ENCODE peak calls at places on chromosomes 16 and 17, in four cellular contexts. Q is frontal cortex, J is AG09309, P is AG08395. N is an unnamed sample.

GRCh38 chr17:9002610-9003354 is 18.5 kb upstream of the NTN1 start:
- DNase-seq in Q (peak; percentile 63), J (no peak), P (no peak), N (no peak)

GRCh38 chr17:4600563-4600962 is 16.2 kb downstream of the SMTNL2 start:
- DNase-seq in Q (no peak), J (no peak), P (no peak), N (no peak)

GRCh38 chr16:66984902-66985311 is 3.5 kb upstream of the CES4A start:
- DNase-seq in Q (no peak), J (no peak), P (no peak), N (no peak)

GRCh38 chr16:84104231-84104630 is 12.5 kb downstream of the MBTPS1 start:
- DNase-seq in Q (no peak), J (no peak), P (no peak), N (no peak)

GRCh38 chr17:74971069-74971841 is 1.3 kb downstream of the HID1 start:
- DNase-seq in Q (no peak), J (no peak), P (no peak), N (no peak)

GRCh38 chr16:67874147-67874771 is 1.4 kb downstream of the EDC4 start:
- DNase-seq in Q (no peak), J (no peak), P (no peak), N (no peak)

GRCh38 chr16:70689970-70690905 is 4.4 kb upstream of the MTSS2 start:
- DNase-seq in Q (no peak), J (no peak), P (no peak), N (no peak)

GRCh38 chr16:25366078-25366477 is 108.4 kb upstream of the ZKSCAN2 start:
- DNase-seq in Q (no peak), J (no peak), P (no peak), N (no peak)

GRCh38 chr17:76131692-76132573 is 9.1 kb downstream of the FOXJ1 start:
- DNase-seq in Q (no peak), J (no peak), P (no peak), N (no peak)

GRCh38 chr17:7862692-7863437 is 5.1 kb downstream of the CYB5D1 start:
- DNase-seq in Q (peak; percentile 61), J (no peak), P (peak; percentile 56), N (no peak)

GRCh38 chr16:67518676-67519075 is 10.0 kb upstream of the RIPOR1 start:
- DNase-seq in Q (no peak), J (no peak), P (no peak), N (no peak)

GRCh38 chr16:79839851-79840321 is 239.3 kb upstream of the MAF start:
- DNase-seq in Q (no peak), J (no peak), P (no peak), N (no peak)

GRCh38 chr16:4922721-4923342 is 14.1 kb downstream of the PPL start:
- DNase-seq in Q (no peak), J (no peak), P (no peak), N (no peak)

GRCh38 chr16:4306439-4307214 is 9.2 kb upstream of the GLIS2 start:
- DNase-seq in Q (peak; percentile 18), J (no peak), P (no peak), N (no peak)

GRCh38 chr17:40110457-40110856 is 10.1 kb upstream of the NR1D1 start:
- DNase-seq in Q (no peak), J (no peak), P (no peak), N (no peak)

GRCh38 chr16:23835390-23836077 is at the start of gene PRKCB:
- DNase-seq in Q (peak; percentile 97), J (no peak), P (peak; percentile 35), N (peak; percentile 75)

GRCh38 chr16:84643180-84643583 is 5.1 kb upstream of the KLHL36 start:
- DNase-seq in Q (no peak), J (peak; percentile 81), P (peak; percentile 94), N (peak; percentile 68)

N was measured in mucosa of gallbladder.